ENCODE peak calls at places on chromosomes 11 and 22, in seven cellular contexts. X, Z, W, T, E, P and J are unnamed samples.

GRCh38 chr11:69157156-69157821 is 1.6 kb downstream of the SMIM38 start:
- DNase-seq in X (no peak), Z (no peak), W (peak; percentile 40), T (no peak), E (no peak), P (no peak), J (peak; percentile 78)

GRCh38 chr11:86999859-87000753 is 37.6 kb upstream of the TMEM135 start:
- DNase-seq in X (no peak), Z (no peak), W (peak; percentile 31), T (no peak), E (no peak), P (no peak), J (peak; percentile 58)

GRCh38 chr11:101011881-101012280 is 117.7 kb downstream of the PGR start:
- DNase-seq in X (no peak), Z (no peak), W (no peak), T (no peak), E (no peak), P (no peak), J (no peak)

GRCh38 chr11:44949160-44950035 is 1.3 kb downstream of the TP53I11 start:
- DNase-seq in X (no peak), Z (peak; percentile 10), W (peak; percentile 69), T (no peak), E (no peak), P (no peak), J (peak; percentile 64)

GRCh38 chr11:44380009-44380313 is 70.0 kb upstream of the ALX4 start:
- DNase-seq in X (no peak), Z (no peak), W (no peak), T (no peak), E (no peak), P (no peak), J (no peak)

GRCh38 chr11:115527534-115528125 is 23.4 kb upstream of the CADM1 start:
- DNase-seq in X (no peak), Z (no peak), W (no peak), T (peak; percentile 16), E (no peak), P (no peak), J (no peak)

GRCh38 chr11:20259506-20259905 is 99.2 kb upstream of the DBX1 start:
- DNase-seq in X (no peak), Z (no peak), W (no peak), T (no peak), E (no peak), P (no peak), J (no peak)

GRCh38 chr22:29201722-29202230 is 3.9 kb upstream of the EMID1 start:
- DNase-seq in X (no peak), Z (no peak), W (no peak), T (no peak), E (no peak), P (no peak), J (no peak)

GRCh38 chr11:117915219-117915618 is 14.0 kb downstream of the TMPRSS13 start:
- DNase-seq in X (no peak), Z (no peak), W (no peak), T (no peak), E (no peak), P (no peak), J (no peak)